ENCODE peak calls at places on chromosomes 13 and 19, in four cellular contexts. One of them, this sample, is unnamed.

GRCh38 chr19:32691952-32692726 is 518 bp downstream of the NUDT19 start:
- DNase-seq in body of pancreas: peak; percentile 77
- DNase-seq in psoas muscle: peak; percentile 85
- DNase-seq in upper lobe of left lung: peak; percentile 92
- DNase-seq in this sample: peak; percentile 89

GRCh38 chr19:6616011-6616410 is 25.1 kb upstream of the CD70 start:
- DNase-seq in body of pancreas: no peak
- DNase-seq in psoas muscle: no peak
- DNase-seq in upper lobe of left lung: no peak
- DNase-seq in this sample: no peak

GRCh38 chr13:90415902-90416301 is 931.6 kb upstream of the MIR17HG start:
- DNase-seq in body of pancreas: no peak
- DNase-seq in psoas muscle: no peak
- DNase-seq in upper lobe of left lung: no peak
- DNase-seq in this sample: no peak

GRCh38 chr19:7703332-7703731 is 1.4 kb upstream of the FCER2 start:
- DNase-seq in body of pancreas: no peak
- DNase-seq in psoas muscle: no peak
- DNase-seq in upper lobe of left lung: peak; percentile 36
- DNase-seq in this sample: no peak

GRCh38 chr19:38265213-38265861 is 964 bp downstream of the SPINT2 start:
- DNase-seq in body of pancreas: peak; percentile 58
- DNase-seq in psoas muscle: no peak
- DNase-seq in upper lobe of left lung: no peak
- DNase-seq in this sample: peak; percentile 74

GRCh38 chr13:36377822-36378480 is 31.8 kb upstream of the SPART start:
- DNase-seq in body of pancreas: no peak
- DNase-seq in psoas muscle: no peak
- DNase-seq in upper lobe of left lung: no peak
- DNase-seq in this sample: no peak

GRCh38 chr19:49890349-49891311 is 6.1 kb downstream of the IL4I1 start:
- DNase-seq in body of pancreas: no peak
- DNase-seq in psoas muscle: no peak
- DNase-seq in upper lobe of left lung: peak; percentile 91
- DNase-seq in this sample: peak; percentile 80

GRCh38 chr13:113620036-113620435 is 35.5 kb downstream of the TFDP1 start:
- DNase-seq in body of pancreas: no peak
- DNase-seq in psoas muscle: peak; percentile 35
- DNase-seq in upper lobe of left lung: peak; percentile 54
- DNase-seq in this sample: no peak

DNA sequence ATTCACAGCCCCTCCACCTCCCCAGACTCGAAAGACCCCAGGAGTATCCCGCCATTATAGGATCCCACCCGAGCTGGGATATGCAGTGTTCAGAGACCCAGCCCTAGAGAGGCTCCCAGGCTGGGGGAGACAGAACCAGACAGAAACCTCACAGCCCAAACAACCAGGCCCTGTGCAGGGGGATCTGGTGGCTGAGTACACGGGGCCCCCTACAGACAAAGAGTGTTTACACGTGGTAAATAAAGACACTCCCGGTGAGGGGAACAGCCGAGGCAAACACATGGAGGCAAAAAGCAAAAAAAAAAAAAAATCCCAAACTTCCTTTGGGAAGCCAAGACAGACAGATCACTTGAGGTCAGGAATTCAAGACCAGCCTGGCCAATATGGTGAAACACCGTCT is 25.1 kb downstream of the TINCR start:
- DNase-seq in body of pancreas: no peak
- DNase-seq in psoas muscle: no peak
- DNase-seq in upper lobe of left lung: no peak
- DNase-seq in this sample: no peak
- TF ChIP-seq CTCF in body of pancreas: no peak
- TF ChIP-seq CTCF in psoas muscle: no peak
- TF ChIP-seq CTCF in upper lobe of left lung: no peak
- TF ChIP-seq CTCF in this sample: no peak

GRCh38 chr19:12801466-12802266 is at the start of the genes PRDX2 and THSD8:
- DNase-seq in body of pancreas: peak; percentile 84
- DNase-seq in psoas muscle: peak; percentile 89
- DNase-seq in upper lobe of left lung: peak; percentile 95
- DNase-seq in this sample: peak; percentile 92

GRCh38 chr19:12800873-12801465 is 631 bp downstream of the PRDX2 start:
- DNase-seq in body of pancreas: peak; percentile 48
- DNase-seq in psoas muscle: peak; percentile 70
- DNase-seq in upper lobe of left lung: peak; percentile 86
- DNase-seq in this sample: no peak

GRCh38 chr19:12800344-12800732 is 1.3 kb downstream of the PRDX2 start:
- DNase-seq in body of pancreas: no peak
- DNase-seq in psoas muscle: no peak
- DNase-seq in upper lobe of left lung: no peak
- DNase-seq in this sample: no peak

GRCh38 chr19:12804051-12804450 is 2.2 kb downstream of the THSD8 start:
- DNase-seq in body of pancreas: no peak
- DNase-seq in psoas muscle: no peak
- DNase-seq in upper lobe of left lung: peak; percentile 71
- DNase-seq in this sample: no peak

DNA sequence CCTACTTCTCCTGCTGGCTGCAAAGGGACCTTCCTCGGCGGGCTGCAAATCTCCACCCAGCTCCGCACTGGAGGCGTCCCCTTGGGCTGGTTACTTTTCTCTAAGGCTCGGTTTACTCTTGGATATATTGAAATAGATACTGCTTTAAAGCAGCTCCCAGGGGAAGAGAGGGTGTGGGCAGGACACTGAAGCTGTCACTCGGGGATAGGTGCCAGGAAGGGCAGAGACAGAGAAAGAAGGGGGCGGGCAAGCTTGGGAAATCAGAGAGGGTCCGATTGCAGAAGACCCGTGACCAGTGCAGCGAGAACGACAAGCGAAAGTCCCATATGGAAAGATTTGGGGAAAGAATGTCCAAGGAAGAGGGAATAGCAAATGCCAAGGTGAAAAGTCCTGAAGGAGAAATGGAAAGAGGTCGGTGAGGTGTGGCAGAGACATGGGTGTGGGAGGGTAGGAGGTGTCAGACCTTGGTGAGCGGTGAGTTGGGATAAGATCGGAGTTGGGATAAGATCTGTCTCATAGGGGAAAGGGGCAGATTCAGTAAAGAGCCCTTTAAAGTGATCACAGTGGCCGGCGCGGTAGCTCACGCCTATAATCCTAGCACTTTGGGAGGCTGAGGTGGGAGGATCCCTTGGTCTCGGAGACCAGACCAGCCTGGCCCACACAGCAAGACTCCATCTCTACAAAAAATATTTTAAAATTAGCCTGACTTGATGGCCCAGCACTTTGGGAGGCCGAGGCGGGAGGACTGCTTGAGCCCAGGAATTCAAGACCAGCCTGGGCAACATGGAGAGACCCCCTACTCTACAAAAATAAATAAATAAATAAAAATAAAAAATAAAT is 618 bp downstream of the THSD8 start:
- DNase-seq in body of pancreas: no peak
- DNase-seq in psoas muscle: peak; percentile 65
- DNase-seq in upper lobe of left lung: no peak
- DNase-seq in this sample: no peak
- H3K27ac ChIP-seq in body of pancreas: peak overlapping the region; percentile 35
- H3K27ac ChIP-seq in psoas muscle: peak overlapping the region; percentile 82
- H3K27ac ChIP-seq in upper lobe of left lung: no peak overlapping the region
- H3K27ac ChIP-seq in this sample: peak overlapping the region; percentile 68

GRCh38 chr19:36973021-36973843 is 57.1 kb downstream of the ZNF568 start:
- DNase-seq in body of pancreas: peak; percentile 86
- DNase-seq in psoas muscle: peak; percentile 87
- DNase-seq in upper lobe of left lung: peak; percentile 93
- DNase-seq in this sample: peak; percentile 89
- TF ChIP-seq CTCF in body of pancreas: peak; percentile 100
- TF ChIP-seq CTCF in psoas muscle: peak; percentile 64
- TF ChIP-seq CTCF in upper lobe of left lung: peak; percentile 97
- TF ChIP-seq CTCF in this sample: peak; percentile 73

GRCh38 chr13:30905932-30906383 is at the start of gene MEDAG:
- DNase-seq in body of pancreas: peak; percentile 53
- DNase-seq in psoas muscle: peak; percentile 92
- DNase-seq in upper lobe of left lung: peak; percentile 90
- DNase-seq in this sample: peak; percentile 67

GRCh38 chr13:30908416-30908980 is 2.4 kb downstream of the MEDAG start:
- DNase-seq in body of pancreas: no peak
- DNase-seq in psoas muscle: no peak
- DNase-seq in upper lobe of left lung: no peak
- DNase-seq in this sample: no peak

GRCh38 chr13:30904043-30904442 is 2.0 kb upstream of the MEDAG start:
- DNase-seq in body of pancreas: no peak
- DNase-seq in psoas muscle: no peak
- DNase-seq in upper lobe of left lung: no peak
- DNase-seq in this sample: no peak

GRCh38 chr13:30906411-30906990 is 430 bp downstream of the MEDAG start:
- DNase-seq in body of pancreas: no peak
- DNase-seq in psoas muscle: no peak
- DNase-seq in upper lobe of left lung: peak; percentile 88
- DNase-seq in this sample: no peak

DNA sequence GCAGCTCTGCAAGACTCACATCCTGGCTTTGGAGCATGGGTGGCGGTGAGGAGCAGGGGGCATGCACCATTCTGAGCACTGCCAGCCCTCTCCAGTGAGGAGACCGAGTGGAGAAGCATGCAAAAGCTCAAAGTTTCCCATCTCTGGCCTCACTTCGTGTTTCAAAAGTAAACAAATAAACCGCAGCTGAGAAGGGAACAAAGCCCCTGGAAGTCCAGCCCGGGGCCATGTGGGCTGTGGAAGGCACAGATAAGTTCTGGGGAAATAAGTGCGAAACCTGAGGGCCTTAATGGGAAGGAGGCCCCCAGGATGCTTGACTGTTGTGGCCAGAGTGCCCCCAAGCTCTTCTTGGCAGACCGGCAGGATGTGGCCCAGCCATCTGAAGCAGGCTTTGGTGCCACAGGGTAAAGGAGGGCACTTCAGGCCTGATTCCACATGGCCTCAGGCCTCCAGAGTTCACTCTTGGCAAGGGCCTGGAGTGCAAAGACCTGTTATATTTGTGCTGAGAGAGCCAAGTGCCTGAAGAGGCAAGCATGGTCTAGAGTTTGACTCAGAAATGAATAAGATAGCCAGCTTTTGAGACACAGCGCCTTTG is 1.2 kb downstream of the MEDAG start:
- DNase-seq in body of pancreas: no peak
- DNase-seq in psoas muscle: no peak
- DNase-seq in upper lobe of left lung: no peak
- DNase-seq in this sample: no peak
- H3K27ac ChIP-seq in body of pancreas: no peak overlapping the region
- H3K27ac ChIP-seq in psoas muscle: peak overlapping the region; percentile 64
- H3K27ac ChIP-seq in upper lobe of left lung: no peak overlapping the region
- H3K27ac ChIP-seq in this sample: no peak overlapping the region

GRCh38 chr13:47459512-47459911 is 541.6 kb downstream of the SUCLA2 start:
- DNase-seq in body of pancreas: no peak
- DNase-seq in psoas muscle: no peak
- DNase-seq in upper lobe of left lung: no peak
- DNase-seq in this sample: no peak
- TF ChIP-seq CTCF in body of pancreas: no peak
- TF ChIP-seq CTCF in psoas muscle: no peak
- TF ChIP-seq CTCF in upper lobe of left lung: no peak
- TF ChIP-seq CTCF in this sample: peak; percentile 22

GRCh38 chr13:75685239-75685697 is 49.1 kb downstream of the LMO7 start:
- DNase-seq in body of pancreas: no peak
- DNase-seq in psoas muscle: no peak
- DNase-seq in upper lobe of left lung: no peak
- DNase-seq in this sample: no peak
- H3K27ac ChIP-seq in body of pancreas: no peak overlapping the region
- H3K27ac ChIP-seq in psoas muscle: no peak overlapping the region
- H3K27ac ChIP-seq in upper lobe of left lung: peak overlapping the region; percentile 8
- H3K27ac ChIP-seq in this sample: no peak overlapping the region

GRCh38 chr13:96821381-96821780 is 172.9 kb downstream of the OXGR1 start:
- DNase-seq in body of pancreas: no peak
- DNase-seq in psoas muscle: no peak
- DNase-seq in upper lobe of left lung: no peak
- DNase-seq in this sample: no peak

GRCh38 chr13:96824110-96824509 is 170.2 kb downstream of the OXGR1 start:
- DNase-seq in body of pancreas: no peak
- DNase-seq in psoas muscle: no peak
- DNase-seq in upper lobe of left lung: no peak
- DNase-seq in this sample: no peak

GRCh38 chr13:96821971-96822370 is 172.3 kb downstream of the OXGR1 start:
- DNase-seq in body of pancreas: no peak
- DNase-seq in psoas muscle: no peak
- DNase-seq in upper lobe of left lung: no peak
- DNase-seq in this sample: no peak

GRCh38 chr13:96819375-96819774 is 174.9 kb downstream of the OXGR1 start:
- DNase-seq in body of pancreas: no peak
- DNase-seq in psoas muscle: no peak
- DNase-seq in upper lobe of left lung: no peak
- DNase-seq in this sample: no peak

DNA sequence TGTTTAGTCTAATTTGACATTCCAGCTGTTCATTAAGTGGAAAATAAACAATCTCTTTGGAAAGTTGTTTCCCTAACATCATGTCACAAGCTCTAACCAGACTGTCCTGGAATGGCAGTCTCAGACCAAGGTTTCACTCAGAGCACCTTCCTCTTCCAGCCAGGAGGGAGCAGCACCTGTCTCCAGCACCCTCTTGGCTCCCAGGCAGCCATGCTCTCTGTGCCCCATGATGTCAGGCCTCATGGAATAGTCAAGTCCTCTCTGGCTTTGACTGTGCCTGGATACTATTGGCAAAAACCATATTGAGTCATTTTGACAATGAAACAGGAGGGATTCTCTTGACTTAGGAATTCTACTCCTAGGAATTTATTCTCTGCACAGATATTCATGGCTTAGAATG is 171.4 kb downstream of the OXGR1 start:
- DNase-seq in body of pancreas: peak; percentile 43
- DNase-seq in psoas muscle: no peak
- DNase-seq in upper lobe of left lung: no peak
- DNase-seq in this sample: no peak
- TF ChIP-seq CTCF in body of pancreas: peak; percentile 51
- TF ChIP-seq CTCF in psoas muscle: no peak
- TF ChIP-seq CTCF in upper lobe of left lung: no peak
- TF ChIP-seq CTCF in this sample: peak; percentile 37